ENCODE peak calls at places on chromosomes 13 and 19, in four cellular contexts. A, T, C and F are unnamed samples.

GRCh38 chr19:23554548-23554947 is 132.5 kb downstream of the ZNF675 start:
- DNase-seq in A (no peak), T (no peak), C (no peak), F (no peak)

GRCh38 chr13:30346159-30346788 is 38.9 kb upstream of the KATNAL1 start:
- DNase-seq in A (no peak), T (no peak), C (no peak), F (no peak)

GRCh38 chr13:26658972-26659371 is 101.5 kb downstream of the WASF3 start:
- DNase-seq in A (no peak), T (no peak), C (no peak), F (no peak)

GRCh38 chr19:2332341-2333026 is 4.0 kb downstream of the SPPL2B start:
- DNase-seq in A (no peak), T (no peak), C (no peak), F (no peak)

GRCh38 chr13:102847272-102848234 is 1.7 kb downstream of the ERCC5 start:
- DNase-seq in A (no peak), T (no peak), C (no peak), F (no peak)

GRCh38 chr13:34174671-34175145 is 356.8 kb downstream of the RFC3 start:
- DNase-seq in A (no peak), T (no peak), C (no peak), F (no peak)

GRCh38 chr13:98978280-98978679 is 416 bp upstream of the DOCK9 start:
- DNase-seq in A (no peak), T (no peak), C (no peak), F (no peak)

GRCh38 chr13:31174018-31174417 is 12.3 kb upstream of the HSPH1 start:
- DNase-seq in A (no peak), T (no peak), C (no peak), F (no peak)

GRCh38 chr19:33500586-33500985 is 21.0 kb downstream of the PEPD start:
- DNase-seq in A (no peak), T (no peak), C (no peak), F (no peak)

GRCh38 chr13:37065893-37066526 is 6.5 kb upstream of the SUPT20H start:
- DNase-seq in A (no peak), T (no peak), C (no peak), F (no peak)

GRCh38 chr13:36192166-36192565 is 22.2 kb downstream of the SOHLH2 start:
- DNase-seq in A (no peak), T (no peak), C (no peak), F (no peak)

GRCh38 chr13:42056585-42056984 is 8.1 kb downstream of the DGKH start:
- DNase-seq in A (no peak), T (no peak), C (no peak), F (no peak)

GRCh38 chr19:6393982-6394412 is 1.0 kb upstream of the GTF2F1 start:
- DNase-seq in A (no peak), T (no peak), C (no peak), F (no peak)

GRCh38 chr19:53492153-53492552 is 24.6 kb downstream of the ZNF813 start:
- DNase-seq in A (no peak), T (no peak), C (no peak), F (no peak)

GRCh38 chr13:31625115-31625514 is 114.2 kb upstream of the RXFP2 start:
- DNase-seq in A (no peak), T (no peak), C (no peak), F (no peak)

GRCh38 chr19:40445945-40446784 is 2.0 kb upstream of the SERTAD3 start:
- DNase-seq in A (no peak), T (no peak), C (no peak), F (no peak)

GRCh38 chr13:30418075-30418715 is 4.1 kb upstream of the UBE2L5 start:
- DNase-seq in A (no peak), T (no peak), C (no peak), F (no peak)

GRCh38 chr19:53193534-53194222 is 520 bp upstream of the ZNF665 start:
- DNase-seq in A (no peak), T (no peak), C (no peak), F (no peak)

GRCh38 chr13:104553156-104553555 is 1486.9 kb upstream of the SLC10A2 start:
- DNase-seq in A (no peak), T (no peak), C (no peak), F (no peak)

GRCh38 chr13:27170521-27171243 is 929 bp downstream of the USP12 start:
- DNase-seq in A (peak; percentile 49), T (no peak), C (peak; percentile 31), F (no peak)

GRCh38 chr19:7610491-7611240 is 15.0 kb downstream of the CAMSAP3 start:
- DNase-seq in A (no peak), T (no peak), C (no peak), F (no peak)
- TF ChIP-seq POLR2A in A (no peak), T (no peak), C (no peak), F (no peak)

GRCh38 chr19:38852231-38853044 is 2.7 kb upstream of the HNRNPL start:
- DNase-seq in A (peak; percentile 73), T (peak; percentile 46), C (peak; percentile 63), F (no peak)

GRCh38 chr19:38850976-38851621 is 1.3 kb upstream of the HNRNPL start:
- DNase-seq in A (peak; percentile 44), T (no peak), C (peak; percentile 48), F (no peak)

GRCh38 chr19:38850231-38850975 is 617 bp upstream of the HNRNPL start:
- DNase-seq in A (peak; percentile 100), T (peak; percentile 100), C (peak; percentile 100), F (peak; percentile 100)

GRCh38 chr19:38853214-38853613 is 3.4 kb upstream of the HNRNPL start:
- DNase-seq in A (no peak), T (no peak), C (no peak), F (no peak)

GRCh38 chr19:38851622-38852230 is 1.9 kb upstream of the HNRNPL start:
- DNase-seq in A (peak; percentile 96), T (peak; percentile 93), C (peak; percentile 94), F (peak; percentile 72)
- TF ChIP-seq POLR2A in A (peak; percentile 67), T (peak; percentile 96), C (peak; percentile 88), F (no peak)

DNA sequence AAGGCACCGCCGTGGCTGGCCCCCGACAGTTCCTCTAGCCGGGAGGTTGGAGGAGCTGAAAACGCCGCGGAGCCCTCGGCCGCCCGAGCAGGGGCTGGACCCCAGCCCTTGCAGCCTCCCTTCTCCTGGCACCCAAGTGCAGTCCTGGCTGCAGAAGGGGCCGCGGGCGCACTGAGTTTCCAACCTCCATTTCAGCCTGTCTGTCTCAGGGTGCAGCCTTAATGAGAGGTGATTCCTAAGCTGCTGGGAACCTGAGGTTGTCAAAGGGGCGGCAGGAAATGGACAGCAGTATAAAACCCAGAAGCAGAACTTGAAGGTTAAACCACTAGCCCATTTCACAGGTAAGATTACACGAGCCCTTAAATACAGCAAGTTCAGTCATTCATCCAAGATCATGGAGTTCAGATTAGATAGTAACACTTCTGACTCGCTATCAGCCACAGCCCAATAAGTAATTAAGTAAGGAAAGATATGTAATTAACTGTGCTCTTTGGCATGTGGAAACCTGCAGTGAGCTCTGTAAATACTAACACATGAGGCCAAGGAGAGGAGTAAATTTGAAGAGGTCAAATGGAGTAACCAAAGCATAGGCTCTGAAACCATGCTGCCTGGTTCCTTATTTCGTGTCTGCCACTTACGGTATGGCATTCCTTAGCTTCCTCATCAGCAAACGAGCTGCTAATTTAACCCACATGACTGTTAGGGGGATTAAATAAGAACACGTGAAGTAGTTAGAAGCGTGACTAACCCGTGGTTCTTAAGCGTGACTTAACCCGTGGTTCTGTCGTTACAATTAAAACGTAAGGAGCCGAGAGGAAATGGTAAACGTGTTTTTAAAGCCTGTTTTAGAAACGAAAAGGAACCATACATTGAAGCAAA is 682 bp downstream of the SETDB2 start:
- DNase-seq in A (peak; percentile 16), T (no peak), C (peak; percentile 39), F (no peak)
- TF ChIP-seq POLR2A in A (no peak), T (no peak), C (peak; percentile 11), F (no peak)

DNA sequence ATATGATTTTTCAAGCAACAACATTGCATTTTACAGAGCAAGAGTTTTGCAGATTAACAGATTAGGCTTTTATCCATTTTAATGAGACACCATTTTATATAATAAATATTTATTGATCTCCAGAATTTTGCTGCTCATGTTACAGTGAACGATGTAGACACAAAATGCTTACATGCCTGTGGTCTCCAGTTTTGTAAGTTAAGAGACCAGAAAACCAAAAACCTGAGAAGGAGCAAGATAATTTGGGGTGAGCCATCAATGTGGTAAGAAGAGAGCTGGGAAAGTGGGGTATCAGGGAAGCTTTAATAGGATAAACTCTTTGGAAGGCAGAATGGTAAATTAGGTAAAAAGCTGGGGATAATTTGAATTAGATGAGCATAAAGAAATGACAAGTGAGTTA is 2100.5 kb upstream of the PCDH20 start:
- DNase-seq in A (no peak), T (no peak), C (no peak), F (no peak)
- TF ChIP-seq POLR2A in A (no peak), T (no peak), C (no peak), F (no peak)